ENCODE peak calls at places on chromosomes 2 and 18, in six cellular contexts. One of them, this sample, is unnamed.

GRCh38 chr2:383173-383572 is 95.3 kb upstream of the ALKAL2 start:
- DNase-seq in esophagus squamous epithelium: no peak
- DNase-seq in tibial artery: no peak
- DNase-seq in endothelial cell: peak
- DNase-seq in cardiac muscle cell: no peak
- DNase-seq in foreskin fibroblast: no peak
- DNase-seq in this sample: no peak

GRCh38 chr2:33366473-33366872 is 110.0 kb upstream of the RASGRP3 start:
- DNase-seq in esophagus squamous epithelium: no peak
- DNase-seq in tibial artery: peak
- DNase-seq in endothelial cell: no peak
- DNase-seq in cardiac muscle cell: no peak
- DNase-seq in foreskin fibroblast: no peak
- DNase-seq in this sample: peak

GRCh38 chr2:182324665-182325064 is 102.2 kb downstream of the PDE1A start:
- DNase-seq in esophagus squamous epithelium: no peak
- DNase-seq in tibial artery: no peak
- DNase-seq in endothelial cell: no peak
- DNase-seq in cardiac muscle cell: peak
- DNase-seq in foreskin fibroblast: peak
- DNase-seq in this sample: peak

GRCh38 chr2:210792000-210792399 is 235.6 kb downstream of the CPS1 start:
- DNase-seq in esophagus squamous epithelium: no peak
- DNase-seq in tibial artery: no peak
- DNase-seq in endothelial cell: no peak
- DNase-seq in cardiac muscle cell: no peak
- DNase-seq in foreskin fibroblast: no peak
- DNase-seq in this sample: no peak

GRCh38 chr18:3722662-3723433 is 272.9 kb downstream of the TGIF1 start:
- DNase-seq in esophagus squamous epithelium: no peak
- DNase-seq in tibial artery: no peak
- DNase-seq in endothelial cell: no peak
- DNase-seq in cardiac muscle cell: no peak
- DNase-seq in foreskin fibroblast: no peak
- DNase-seq in this sample: no peak

GRCh38 chr2:208466133-208466919 is 59.7 kb downstream of the PTH2R start:
- DNase-seq in esophagus squamous epithelium: no peak
- DNase-seq in tibial artery: no peak
- DNase-seq in endothelial cell: peak
- DNase-seq in cardiac muscle cell: peak
- DNase-seq in foreskin fibroblast: no peak
- DNase-seq in this sample: no peak

GRCh38 chr18:43271593-43272432 is 5.5 kb downstream of the SYT4 start:
- DNase-seq in esophagus squamous epithelium: no peak
- DNase-seq in tibial artery: no peak
- DNase-seq in endothelial cell: peak
- DNase-seq in cardiac muscle cell: peak
- DNase-seq in foreskin fibroblast: peak
- DNase-seq in this sample: peak

GRCh38 chr2:47735046-47735445 is 47.9 kb upstream of the MSH6 start:
- DNase-seq in esophagus squamous epithelium: no peak
- DNase-seq in tibial artery: no peak
- DNase-seq in endothelial cell: no peak
- DNase-seq in cardiac muscle cell: peak
- DNase-seq in foreskin fibroblast: no peak
- DNase-seq in this sample: no peak

GRCh38 chr2:96142217-96143113 is 2.8 kb downstream of the DUSP2 start:
- DNase-seq in esophagus squamous epithelium: no peak
- DNase-seq in tibial artery: no peak
- DNase-seq in endothelial cell: no peak
- DNase-seq in cardiac muscle cell: no peak
- DNase-seq in foreskin fibroblast: no peak
- DNase-seq in this sample: no peak

GRCh38 chr2:85754313-85755095 is 713 bp downstream of the ATOH8 start:
- DNase-seq in esophagus squamous epithelium: no peak
- DNase-seq in tibial artery: no peak
- DNase-seq in endothelial cell: peak
- DNase-seq in cardiac muscle cell: peak
- DNase-seq in foreskin fibroblast: no peak
- DNase-seq in this sample: no peak

GRCh38 chr18:33440384-33441043 is at the start of gene CCDC178:
- DNase-seq in esophagus squamous epithelium: no peak
- DNase-seq in tibial artery: peak
- DNase-seq in endothelial cell: peak
- DNase-seq in cardiac muscle cell: peak
- DNase-seq in foreskin fibroblast: peak
- DNase-seq in this sample: no peak

GRCh38 chr2:222912776-222913175 is 51.9 kb downstream of the ACSL3 start:
- DNase-seq in esophagus squamous epithelium: no peak
- DNase-seq in tibial artery: no peak
- DNase-seq in endothelial cell: no peak
- DNase-seq in cardiac muscle cell: no peak
- DNase-seq in foreskin fibroblast: no peak
- DNase-seq in this sample: no peak

GRCh38 chr2:201647431-201647830 is 4.1 kb upstream of the TMEM237 start:
- DNase-seq in esophagus squamous epithelium: no peak
- DNase-seq in tibial artery: no peak
- DNase-seq in endothelial cell: no peak
- DNase-seq in cardiac muscle cell: no peak
- DNase-seq in foreskin fibroblast: no peak
- DNase-seq in this sample: no peak

GRCh38 chr2:199979841-199980628 is 24.7 kb downstream of the MAIP1 start:
- DNase-seq in esophagus squamous epithelium: peak
- DNase-seq in tibial artery: peak
- DNase-seq in endothelial cell: peak
- DNase-seq in cardiac muscle cell: peak
- DNase-seq in foreskin fibroblast: peak
- DNase-seq in this sample: peak

GRCh38 chr2:45259547-45260160 is 250.4 kb upstream of the SIX2 start:
- DNase-seq in esophagus squamous epithelium: no peak
- DNase-seq in tibial artery: no peak
- DNase-seq in endothelial cell: no peak
- DNase-seq in cardiac muscle cell: no peak
- DNase-seq in foreskin fibroblast: no peak
- DNase-seq in this sample: no peak

GRCh38 chr2:8587251-8587791 is 94.5 kb upstream of the ID2 start:
- DNase-seq in esophagus squamous epithelium: no peak
- DNase-seq in tibial artery: no peak
- DNase-seq in endothelial cell: no peak
- DNase-seq in cardiac muscle cell: no peak
- DNase-seq in foreskin fibroblast: no peak
- DNase-seq in this sample: no peak

GRCh38 chr2:148914463-148914862 is 39.4 kb downstream of the KIF5C start:
- DNase-seq in esophagus squamous epithelium: no peak
- DNase-seq in tibial artery: no peak
- DNase-seq in endothelial cell: no peak
- DNase-seq in cardiac muscle cell: no peak
- DNase-seq in foreskin fibroblast: no peak
- DNase-seq in this sample: no peak

GRCh38 chr18:7066965-7067555 is 50.5 kb downstream of the LAMA1 start:
- DNase-seq in esophagus squamous epithelium: no peak
- DNase-seq in tibial artery: no peak
- DNase-seq in endothelial cell: no peak
- DNase-seq in cardiac muscle cell: peak
- DNase-seq in foreskin fibroblast: no peak
- DNase-seq in this sample: no peak

GRCh38 chr18:10401930-10402329 is 52.5 kb upstream of the APCDD1 start:
- DNase-seq in esophagus squamous epithelium: no peak
- DNase-seq in tibial artery: no peak
- DNase-seq in endothelial cell: no peak
- DNase-seq in cardiac muscle cell: no peak
- DNase-seq in foreskin fibroblast: no peak
- DNase-seq in this sample: no peak
- TF ChIP-seq CTCF in esophagus squamous epithelium: no peak
- TF ChIP-seq CTCF in tibial artery: no peak
- TF ChIP-seq CTCF in endothelial cell: no peak
- TF ChIP-seq CTCF in cardiac muscle cell: no peak
- TF ChIP-seq CTCF in foreskin fibroblast: no peak
- TF ChIP-seq CTCF in this sample: no peak

GRCh38 chr18:79749251-79750191 is 48.2 kb upstream of the KCNG2 start:
- DNase-seq in esophagus squamous epithelium: no peak
- DNase-seq in tibial artery: no peak
- DNase-seq in endothelial cell: no peak
- DNase-seq in cardiac muscle cell: peak
- DNase-seq in foreskin fibroblast: no peak
- DNase-seq in this sample: no peak

GRCh38 chr18:79748321-79749157 is 49.2 kb upstream of the KCNG2 start:
- DNase-seq in esophagus squamous epithelium: no peak
- DNase-seq in tibial artery: no peak
- DNase-seq in endothelial cell: no peak
- DNase-seq in cardiac muscle cell: no peak
- DNase-seq in foreskin fibroblast: no peak
- DNase-seq in this sample: no peak

GRCh38 chr18:79746730-79747129 is 51.0 kb upstream of the KCNG2 start:
- DNase-seq in esophagus squamous epithelium: no peak
- DNase-seq in tibial artery: no peak
- DNase-seq in endothelial cell: no peak
- DNase-seq in cardiac muscle cell: no peak
- DNase-seq in foreskin fibroblast: no peak
- DNase-seq in this sample: no peak

GRCh38 chr18:79744625-79745024 is 53.1 kb upstream of the KCNG2 start:
- DNase-seq in esophagus squamous epithelium: no peak
- DNase-seq in tibial artery: no peak
- DNase-seq in endothelial cell: no peak
- DNase-seq in cardiac muscle cell: no peak
- DNase-seq in foreskin fibroblast: no peak
- DNase-seq in this sample: no peak

DNA sequence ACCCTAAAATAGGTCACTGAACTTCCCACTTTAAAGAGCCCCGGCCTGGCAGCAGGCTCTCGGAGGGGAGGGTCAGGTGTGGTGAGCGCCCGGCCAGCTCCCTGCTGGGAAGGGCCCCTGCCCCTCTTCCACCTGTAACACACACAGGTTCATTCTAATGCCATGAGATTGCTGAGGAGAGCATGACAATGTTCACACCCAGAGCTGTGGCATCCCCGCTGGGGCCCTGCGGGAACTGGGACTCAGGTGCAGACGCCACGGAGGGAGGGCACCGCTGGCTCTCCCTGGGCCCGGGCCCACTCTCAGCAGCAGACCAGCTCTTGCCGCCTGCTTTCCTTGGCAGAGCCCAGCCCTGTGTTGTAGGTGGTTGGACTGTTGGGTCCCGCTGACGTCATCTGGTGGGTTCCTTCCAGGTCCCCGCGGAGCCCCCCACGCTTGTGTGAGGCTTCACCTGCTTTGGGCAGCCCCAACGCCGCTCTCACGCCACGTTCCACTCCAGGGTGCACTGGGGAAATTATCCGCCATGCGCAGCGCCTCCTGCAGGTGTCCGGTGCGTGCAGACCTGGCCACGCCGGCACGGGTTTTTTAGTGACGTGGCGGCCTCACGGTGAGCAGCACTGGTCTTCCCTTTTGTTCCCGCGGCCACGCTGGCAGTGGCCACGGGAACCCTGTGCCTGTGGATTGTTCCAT is 50.4 kb upstream of the KCNG2 start:
- DNase-seq in esophagus squamous epithelium: no peak
- DNase-seq in tibial artery: no peak
- DNase-seq in endothelial cell: no peak
- DNase-seq in cardiac muscle cell: no peak
- DNase-seq in foreskin fibroblast: no peak
- DNase-seq in this sample: no peak
- TF ChIP-seq CTCF in esophagus squamous epithelium: no peak
- TF ChIP-seq CTCF in tibial artery: no peak
- TF ChIP-seq CTCF in endothelial cell: no peak
- TF ChIP-seq CTCF in cardiac muscle cell: no peak
- TF ChIP-seq CTCF in foreskin fibroblast: no peak
- TF ChIP-seq CTCF in this sample: no peak

GRCh38 chr2:12552092-12552491 is 164.6 kb upstream of the TRIB2 start:
- DNase-seq in esophagus squamous epithelium: no peak
- DNase-seq in tibial artery: no peak
- DNase-seq in endothelial cell: no peak
- DNase-seq in cardiac muscle cell: no peak
- DNase-seq in foreskin fibroblast: no peak
- DNase-seq in this sample: no peak

GRCh38 chr2:12554235-12555011 is 162.3 kb upstream of the TRIB2 start:
- DNase-seq in esophagus squamous epithelium: no peak
- DNase-seq in tibial artery: no peak
- DNase-seq in endothelial cell: no peak
- DNase-seq in cardiac muscle cell: no peak
- DNase-seq in foreskin fibroblast: no peak
- DNase-seq in this sample: no peak

GRCh38 chr2:12557688-12558087 is 159.0 kb upstream of the TRIB2 start:
- DNase-seq in esophagus squamous epithelium: no peak
- DNase-seq in tibial artery: no peak
- DNase-seq in endothelial cell: no peak
- DNase-seq in cardiac muscle cell: no peak
- DNase-seq in foreskin fibroblast: no peak
- DNase-seq in this sample: no peak

GRCh38 chr2:12556762-12557161 is 160.0 kb upstream of the TRIB2 start:
- DNase-seq in esophagus squamous epithelium: no peak
- DNase-seq in tibial artery: no peak
- DNase-seq in endothelial cell: no peak
- DNase-seq in cardiac muscle cell: peak
- DNase-seq in foreskin fibroblast: peak
- DNase-seq in this sample: no peak

GRCh38 chr2:12555012-12555645 is 161.6 kb upstream of the TRIB2 start:
- DNase-seq in esophagus squamous epithelium: no peak
- DNase-seq in tibial artery: no peak
- DNase-seq in endothelial cell: no peak
- DNase-seq in cardiac muscle cell: peak
- DNase-seq in foreskin fibroblast: peak
- DNase-seq in this sample: peak
- TF ChIP-seq CTCF in esophagus squamous epithelium: no peak
- TF ChIP-seq CTCF in tibial artery: no peak
- TF ChIP-seq CTCF in endothelial cell: no peak
- TF ChIP-seq CTCF in cardiac muscle cell: no peak
- TF ChIP-seq CTCF in foreskin fibroblast: no peak
- TF ChIP-seq CTCF in this sample: peak

GRCh38 chr2:83744830-83745229 is 714.2 kb downstream of the SUCLG1 start:
- DNase-seq in esophagus squamous epithelium: no peak
- DNase-seq in tibial artery: no peak
- DNase-seq in endothelial cell: no peak
- DNase-seq in cardiac muscle cell: no peak
- DNase-seq in foreskin fibroblast: no peak
- DNase-seq in this sample: no peak

GRCh38 chr2:83747141-83747540 is 711.9 kb downstream of the SUCLG1 start:
- DNase-seq in esophagus squamous epithelium: no peak
- DNase-seq in tibial artery: no peak
- DNase-seq in endothelial cell: no peak
- DNase-seq in cardiac muscle cell: no peak
- DNase-seq in foreskin fibroblast: no peak
- DNase-seq in this sample: no peak

DNA sequence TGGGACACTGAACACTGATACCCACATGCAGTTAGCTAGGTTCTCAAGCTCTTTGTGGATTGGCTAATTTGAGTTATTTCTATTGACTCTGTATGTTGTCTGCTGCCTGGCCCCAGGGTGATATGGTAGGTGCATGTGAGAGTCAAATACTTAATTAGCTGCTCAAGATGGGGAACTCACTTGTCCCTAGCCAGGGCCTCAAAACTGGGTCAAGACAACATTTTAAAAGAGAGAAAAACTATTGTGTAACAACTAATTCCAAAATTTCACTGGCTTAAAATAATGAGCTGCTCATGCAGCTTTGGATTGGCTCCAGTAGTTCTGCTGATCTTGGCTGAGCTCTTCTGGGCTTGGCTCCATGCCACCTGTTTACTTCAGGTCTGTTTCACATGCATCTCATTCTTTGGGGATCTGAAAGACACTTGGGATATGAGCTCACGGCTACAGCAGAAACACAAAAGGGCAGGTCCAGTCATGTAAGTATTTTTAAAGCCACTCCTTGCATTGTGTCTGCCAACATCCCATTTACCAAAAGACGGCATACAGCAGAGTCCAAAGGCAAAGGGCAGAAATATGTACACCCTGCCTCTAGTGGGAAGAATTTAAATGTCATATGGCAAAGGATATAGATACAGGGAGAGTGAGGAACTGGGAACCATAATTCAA is 716.8 kb downstream of the SUCLG1 start:
- DNase-seq in esophagus squamous epithelium: no peak
- DNase-seq in tibial artery: peak
- DNase-seq in endothelial cell: no peak
- DNase-seq in cardiac muscle cell: peak
- DNase-seq in foreskin fibroblast: no peak
- DNase-seq in this sample: no peak
- TF ChIP-seq CTCF in esophagus squamous epithelium: no peak
- TF ChIP-seq CTCF in tibial artery: no peak
- TF ChIP-seq CTCF in endothelial cell: no peak
- TF ChIP-seq CTCF in cardiac muscle cell: no peak
- TF ChIP-seq CTCF in foreskin fibroblast: no peak
- TF ChIP-seq CTCF in this sample: no peak

This sample was measured in AG09319.